ENCODE peak calls at places on chromosomes 7 and 10, in five cellular contexts. Y, I, U, K and Q are unnamed samples. For H3K4me1, the result is how much of the 10 kb centered on the place peaks cover.

GRCh38 chr10:78335691-78336401 is 302.2 kb downstream of the RPS24 start:
- DNase-seq in Y (peak), I (no peak), U (peak), K (peak), Q (no peak)

GRCh38 chr7:67566101-67566500 is 569.5 kb downstream of the TYW1 start:
- DNase-seq in Y (no peak), I (no peak), U (no peak), K (no peak), Q (no peak)

GRCh38 chr10:121033371-121033770 is 182.2 kb downstream of the WDR11 start:
- DNase-seq in Y (no peak), I (no peak), U (no peak), K (no peak), Q (no peak)

GRCh38 chr10:124125305-124126116 is 32.1 kb upstream of the CHST15 start:
- DNase-seq in Y (no peak), I (no peak), U (no peak), K (no peak), Q (no peak)

GRCh38 chr10:119401671-119402395 is 140.7 kb downstream of the RGS10 start:
- DNase-seq in Y (peak), I (no peak), U (peak), K (no peak), Q (no peak)

GRCh38 chr10:102342958-102343357 is 52.5 kb upstream of the NFKB2 start:
- DNase-seq in Y (no peak), I (no peak), U (peak), K (no peak), Q (peak)

GRCh38 chr10:76242956-76243355 is 811.5 kb downstream of the LRMDA start:
- DNase-seq in Y (no peak), I (no peak), U (no peak), K (no peak), Q (no peak)

GRCh38 chr7:132518102-132518838 is 58.0 kb downstream of the PLXNA4 start:
- DNase-seq in Y (no peak), I (no peak), U (no peak), K (peak), Q (no peak)

GRCh38 chr7:67593807-67594206 is 597.2 kb downstream of the TYW1 start:
- DNase-seq in Y (no peak), I (no peak), U (no peak), K (no peak), Q (no peak)

GRCh38 chr10:71256661-71257030 is 44.3 kb downstream of the UNC5B start:
- DNase-seq in Y (no peak), I (no peak), U (no peak), K (no peak), Q (no peak)

GRCh38 chr7:151311294-151311864 is 30.2 kb upstream of the NUB1 start:
- DNase-seq in Y (no peak), I (no peak), U (no peak), K (no peak), Q (peak)

GRCh38 chr10:91907914-91908357 is 1.4 kb downstream of the FGFBP3 start:
- DNase-seq in Y (no peak), I (no peak), U (no peak), K (no peak), Q (peak)

GRCh38 chr7:147509859-147510542 is 1080.6 kb upstream of the C7orf33 start:
- DNase-seq in Y (no peak), I (no peak), U (peak), K (no peak), Q (no peak)

GRCh38 chr7:123637203-123637602 is 18.5 kb upstream of the LMOD2 start:
- DNase-seq in Y (no peak), I (no peak), U (no peak), K (no peak), Q (no peak)

GRCh38 chr10:100103581-100103980 is 21.9 kb upstream of the CPN1 start:
- DNase-seq in Y (no peak), I (no peak), U (peak), K (no peak), Q (no peak)

GRCh38 chr7:103989785-103990775 is 622 bp upstream of the RELN start:
- DNase-seq in Y (no peak), I (no peak), U (peak), K (peak), Q (peak)

GRCh38 chr10:87000491-87000890 is 19.6 kb upstream of the FAM25A start:
- DNase-seq in Y (no peak), I (no peak), U (peak), K (no peak), Q (no peak)

GRCh38 chr7:79317728-79318127 is 135.7 kb downstream of the MAGI2 start:
- DNase-seq in Y (no peak), I (no peak), U (peak), K (no peak), Q (no peak)

GRCh38 chr10:112389147-112389822 is 15.4 kb downstream of the ACSL5 start:
- DNase-seq in Y (peak), I (no peak), U (peak), K (no peak), Q (no peak)

GRCh38 chr10:117257701-117258100 is 16.8 kb downstream of the SLC18A2 start:
- DNase-seq in Y (no peak), I (no peak), U (no peak), K (peak), Q (no peak)

GRCh38 chr7:134941185-134941900 is 45.0 kb upstream of the AGBL3 start:
- DNase-seq in Y (peak), I (no peak), U (peak), K (no peak), Q (no peak)
- H3K4me1 ChIP-seq in Y (under half), I (under half), U (under half), K (under half), Q (under half)

GRCh38 chr7:116353614-116354013 is 143.3 kb downstream of the TES start:
- DNase-seq in Y (peak), I (no peak), U (no peak), K (no peak), Q (no peak)

GRCh38 chr7:116356333-116356965 is 143.1 kb upstream of the CAV2 start:
- DNase-seq in Y (no peak), I (no peak), U (no peak), K (no peak), Q (no peak)

GRCh38 chr7:116355423-116355765 is 144.1 kb upstream of the CAV2 start:
- DNase-seq in Y (no peak), I (no peak), U (no peak), K (no peak), Q (peak)

GRCh38 chr7:116354171-116354545 is 143.8 kb downstream of the TES start:
- DNase-seq in Y (peak), I (no peak), U (peak), K (no peak), Q (no peak)

DNA sequence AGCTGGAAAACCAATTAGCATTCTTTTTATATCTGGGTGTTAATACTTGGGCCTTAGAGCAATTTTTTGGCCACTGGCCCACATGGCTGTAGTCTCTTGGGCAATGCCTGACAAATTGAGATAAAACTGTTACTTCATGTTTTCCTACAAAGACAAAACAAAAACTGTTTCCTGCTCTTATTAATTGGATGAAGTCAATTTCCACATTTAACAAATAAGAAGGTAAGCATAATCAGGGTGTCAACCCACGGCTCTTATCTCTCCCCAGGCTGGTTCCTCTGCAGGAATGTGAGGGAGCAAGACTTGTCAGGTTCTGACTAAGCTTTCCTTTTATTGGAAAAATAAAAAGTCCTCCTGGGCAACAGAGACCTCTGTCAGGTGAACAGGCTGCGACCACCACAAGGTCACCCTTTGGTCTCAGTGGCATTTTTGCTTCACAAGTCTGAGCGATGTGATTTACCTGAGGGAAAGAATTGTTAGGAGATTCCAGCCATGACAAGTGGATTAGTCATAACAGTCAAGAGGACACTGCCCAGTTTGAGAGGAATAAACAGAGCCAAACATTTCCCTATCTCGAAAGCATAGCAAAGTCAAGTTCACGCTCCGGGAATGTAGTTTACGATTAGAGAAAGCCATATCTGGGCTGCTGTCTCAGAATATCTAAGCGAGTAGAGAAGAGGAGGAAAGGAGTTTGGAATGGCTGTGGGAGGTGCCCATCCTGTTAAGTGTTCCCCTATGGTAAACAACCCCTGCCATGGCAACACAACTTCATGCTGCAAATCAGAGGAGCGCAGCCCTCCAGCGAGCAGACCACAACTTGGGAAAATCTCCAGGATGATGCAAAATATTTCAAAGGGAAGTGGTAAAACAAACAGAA is 144.4 kb downstream of the TES start:
- DNase-seq in Y (peak), I (peak), U (peak), K (peak), Q (peak)
- H3K4me3 ChIP-seq in Y (no peak), I (peak), U (peak), K (peak), Q (no peak)

DNA sequence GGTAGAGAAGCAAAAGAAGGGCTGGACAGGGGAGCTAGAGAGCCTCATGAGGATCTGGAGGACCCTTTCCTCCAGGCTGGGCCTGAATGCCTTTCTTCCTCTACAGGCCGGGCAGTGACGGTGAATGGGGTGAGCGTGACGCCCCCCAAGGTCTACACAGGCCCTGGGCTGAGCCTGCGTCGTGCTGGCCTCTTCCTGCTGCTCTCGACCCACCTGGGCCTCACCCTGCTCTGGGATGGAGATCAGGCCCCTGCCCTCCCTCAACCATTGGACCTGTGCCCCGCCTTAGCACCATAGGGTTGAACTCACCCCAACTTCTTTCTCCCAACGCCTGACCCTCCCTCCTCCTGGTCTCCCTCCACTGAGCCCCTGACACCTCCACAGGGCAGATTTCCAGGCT is 12.6 kb upstream of the ZNF467 start:
- DNase-seq in Y (no peak), I (no peak), U (no peak), K (no peak), Q (no peak)
- H3K4me1 ChIP-seq in Y (under half), I (under half), U (under half), K (under half), Q (under half)

GRCh38 chr10:60082341-60083038 is 176.1 kb upstream of the CCDC6 start:
- DNase-seq in Y (no peak), I (no peak), U (no peak), K (no peak), Q (peak)
- H3K4me3 ChIP-seq in Y (no peak), I (peak), U (no peak), K (no peak), Q (no peak)

DNA sequence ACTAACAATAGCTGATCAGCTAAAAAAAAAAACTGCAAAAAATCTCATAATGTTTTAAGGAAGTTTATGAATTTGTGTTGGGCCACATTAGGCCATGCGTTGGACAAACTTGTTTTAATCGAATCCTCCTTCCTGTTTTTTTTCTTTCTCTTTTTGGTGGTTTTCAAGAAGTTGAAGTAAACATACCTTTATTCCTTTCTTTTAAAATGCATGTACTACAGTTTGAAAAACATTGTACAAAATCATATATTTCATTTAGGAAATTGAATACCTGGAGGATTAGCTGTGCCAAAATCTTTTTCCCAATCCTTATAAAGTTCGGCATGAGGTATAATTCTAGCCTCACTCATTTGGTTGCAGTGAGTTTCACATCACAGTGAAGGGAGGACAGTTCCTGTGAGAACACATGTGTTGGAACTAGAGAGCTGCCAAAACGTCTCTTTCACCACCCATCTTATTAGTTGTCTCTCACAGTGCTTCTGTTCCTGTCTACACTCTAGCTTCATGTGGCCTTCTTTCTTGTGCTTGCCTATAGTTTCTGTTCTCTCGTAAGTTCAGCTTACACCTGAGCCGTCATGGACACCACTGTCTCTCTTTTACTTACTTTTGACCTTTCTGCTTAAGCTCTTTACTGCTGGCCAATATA is 37.7 kb downstream of the ZNRF2 start:
- DNase-seq in Y (peak), I (no peak), U (no peak), K (no peak), Q (no peak)
- H3K4me1 ChIP-seq in Y (under half), I (under half), U (under half), K (under half), Q (half or more)

DNA sequence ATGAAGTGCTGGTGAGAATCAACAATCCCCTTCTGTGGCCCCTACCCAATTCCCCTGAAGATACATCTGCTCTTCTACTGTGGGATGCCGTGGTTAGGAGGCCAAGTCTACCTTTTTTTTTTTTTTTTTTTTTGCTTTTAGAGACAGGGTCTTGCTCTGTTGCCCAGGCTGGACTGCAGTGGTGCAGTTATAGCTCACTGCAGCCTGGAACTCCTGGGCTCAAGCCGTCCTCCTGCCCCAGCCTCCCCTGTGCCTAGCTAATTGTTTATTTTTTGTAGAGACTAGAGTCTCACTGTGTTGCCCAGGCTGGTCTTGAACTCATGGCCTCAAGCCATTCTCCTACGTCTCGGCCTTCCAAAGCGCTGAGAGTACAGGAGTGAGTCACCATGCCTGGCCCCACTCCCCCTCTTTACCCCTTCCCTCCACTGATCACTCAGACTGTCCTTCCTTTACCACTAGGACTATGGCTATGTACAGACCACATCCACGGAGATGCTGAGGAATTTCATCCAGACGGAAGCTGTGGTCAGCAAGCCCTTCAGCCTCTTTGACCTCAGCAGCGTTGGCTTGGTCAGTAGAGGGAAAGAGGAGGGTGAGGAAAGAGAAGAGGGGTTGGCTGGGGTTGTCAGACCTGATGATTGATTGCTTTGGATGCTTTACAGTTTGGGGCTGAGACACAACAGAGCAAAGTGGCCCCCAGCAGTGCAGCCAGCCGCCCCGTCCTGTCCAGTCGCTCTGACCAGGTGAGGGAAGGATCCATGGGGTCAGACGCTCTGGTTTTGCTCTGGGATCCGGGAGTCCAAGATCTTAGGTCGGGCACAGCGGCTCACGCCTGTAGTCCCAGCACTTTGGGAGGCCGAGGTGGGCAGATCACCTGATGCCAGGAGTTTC is 1.8 kb downstream of the AP4M1 start:
- DNase-seq in Y (no peak), I (no peak), U (peak), K (peak), Q (no peak)
- H3K4me3 ChIP-seq in Y (no peak), I (no peak), U (no peak), K (peak), Q (no peak)

DNA sequence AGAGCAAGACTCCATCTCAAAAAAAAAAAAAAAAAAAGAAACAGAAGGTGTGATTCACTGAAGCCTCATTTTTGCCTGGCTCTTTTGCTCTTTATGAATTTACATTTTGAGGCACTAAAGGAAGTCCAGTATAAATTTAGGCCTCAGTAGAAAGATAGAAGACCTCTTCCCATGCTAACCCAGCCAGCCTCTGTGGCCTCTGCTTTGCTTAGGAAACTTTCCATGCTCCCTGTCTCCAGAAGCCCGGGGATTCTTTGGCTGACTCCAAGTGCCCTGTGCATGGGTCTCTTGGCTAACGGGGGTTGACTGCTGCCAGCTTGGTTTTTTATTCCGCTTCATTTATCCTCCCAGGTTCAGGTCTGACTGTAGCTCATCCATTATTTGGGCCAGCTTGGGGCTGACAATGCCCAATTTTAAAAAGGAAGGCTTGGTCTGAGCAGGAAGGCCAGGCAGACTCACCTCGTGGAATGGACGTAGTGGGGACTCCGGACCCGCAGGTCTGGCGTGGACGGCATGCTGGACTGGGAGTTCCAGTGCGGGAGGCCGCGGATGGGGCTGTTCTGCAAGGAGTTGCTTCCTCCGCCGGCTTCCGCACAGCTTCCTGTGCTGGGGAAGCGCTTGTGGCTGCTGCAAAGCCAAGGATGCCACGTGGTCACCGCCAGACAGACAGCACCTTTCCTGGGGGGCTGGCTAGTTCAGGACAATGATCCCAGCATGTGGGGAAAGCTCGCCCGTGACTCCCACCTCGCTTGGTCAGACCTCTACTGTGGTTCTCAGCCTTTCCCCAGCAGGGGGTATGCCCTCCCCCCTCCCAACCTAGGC is 72.3 kb downstream of the PRPF18 start:
- DNase-seq in Y (peak), I (no peak), U (no peak), K (no peak), Q (no peak)
- H3K4me1 ChIP-seq in Y (under half), I (under half), U (under half), K (under half), Q (under half)